ENCODE peak calls at places on chromosomes 11 and 22, in eight cellular contexts. Z, X, Y, U, D, J, T and E are unnamed samples.

GRCh38 chr11:130145328-130145812 is 14.2 kb upstream of the ST14 start:
- DNase-seq in Z (no peak), X (no peak), Y (no peak), U (no peak), D (no peak), J (no peak), T (no peak), E (no peak)

GRCh38 chr11:35064114-35064800 is 74.7 kb upstream of the CD44 start:
- DNase-seq in Z (no peak), X (no peak), Y (peak), U (no peak), D (peak), J (no peak), T (no peak), E (no peak)

GRCh38 chr22:27509132-27509920 is 292.2 kb downstream of the MN1 start:
- DNase-seq in Z (no peak), X (no peak), Y (no peak), U (no peak), D (no peak), J (no peak), T (no peak), E (no peak)

GRCh38 chr11:19499999-19500398 is 212.6 kb upstream of the NAV2 start:
- DNase-seq in Z (no peak), X (no peak), Y (no peak), U (no peak), D (peak), J (no peak), T (no peak), E (no peak)

GRCh38 chr11:46006418-46007070 is 84.1 kb downstream of the LARGE2 start:
- DNase-seq in Z (no peak), X (peak), Y (peak), U (peak), D (peak), J (no peak), T (peak), E (peak)

GRCh38 chr22:41893591-41894375 is 21.1 kb downstream of the SHISA8 start:
- DNase-seq in Z (no peak), X (no peak), Y (no peak), U (no peak), D (no peak), J (no peak), T (no peak), E (no peak)

GRCh38 chr22:46067159-46068111 is 82.9 kb upstream of the PPARA start:
- DNase-seq in Z (no peak), X (no peak), Y (peak), U (no peak), D (peak), J (no peak), T (peak), E (no peak)

GRCh38 chr11:64094463-64095223 is 58.9 kb downstream of the FLRT1 start:
- DNase-seq in Z (no peak), X (no peak), Y (no peak), U (no peak), D (peak), J (no peak), T (peak), E (no peak)

GRCh38 chr11:128520206-128520885 is 67.0 kb downstream of the ETS1 start:
- DNase-seq in Z (no peak), X (peak), Y (no peak), U (no peak), D (no peak), J (no peak), T (no peak), E (no peak)

GRCh38 chr11:68021167-68021787 is 9.2 kb upstream of the NDUFS8 start:
- DNase-seq in Z (no peak), X (no peak), Y (no peak), U (no peak), D (no peak), J (no peak), T (no peak), E (no peak)

GRCh38 chr11:102244681-102245409 is 72.4 kb upstream of the BIRC3 start:
- DNase-seq in Z (no peak), X (no peak), Y (no peak), U (no peak), D (peak), J (no peak), T (peak), E (no peak)

GRCh38 chr11:112024178-112024777 is 930 bp upstream of the DLAT start:
- DNase-seq in Z (no peak), X (peak), Y (peak), U (no peak), D (no peak), J (no peak), T (peak), E (no peak)

GRCh38 chr11:826836-827145 is 928 bp upstream of the CRACR2B start:
- DNase-seq in Z (no peak), X (no peak), Y (no peak), U (no peak), D (no peak), J (no peak), T (no peak), E (no peak)

GRCh38 chr22:37746366-37747089 is 49.7 kb downstream of the TRIOBP start:
- DNase-seq in Z (no peak), X (no peak), Y (no peak), U (no peak), D (no peak), J (peak), T (peak), E (no peak)

GRCh38 chr11:130162733-130163132 is 3.2 kb downstream of the ST14 start:
- DNase-seq in Z (no peak), X (no peak), Y (no peak), U (no peak), D (no peak), J (no peak), T (peak), E (no peak)

GRCh38 chr11:77308838-77309237 is 7.4 kb upstream of the GDPD4 start:
- DNase-seq in Z (no peak), X (no peak), Y (no peak), U (no peak), D (no peak), J (no peak), T (peak), E (no peak)

GRCh38 chr22:39622881-39623367 is 52.4 kb downstream of the CACNA1I start:
- DNase-seq in Z (peak), X (peak), Y (peak), U (peak), D (peak), J (peak), T (peak), E (no peak)

GRCh38 chr11:27116684-27117083 is 76.1 kb downstream of the BBOX1 start:
- DNase-seq in Z (no peak), X (no peak), Y (peak), U (no peak), D (peak), J (no peak), T (no peak), E (peak)

GRCh38 chr11:115613986-115614625 is 109.9 kb upstream of the CADM1 start:
- DNase-seq in Z (no peak), X (no peak), Y (no peak), U (no peak), D (no peak), J (no peak), T (peak), E (no peak)

GRCh38 chr11:61793084-61793828 is 545 bp downstream of the FEN1 start:
- DNase-seq in Z (no peak), X (no peak), Y (no peak), U (no peak), D (no peak), J (no peak), T (peak), E (no peak)

GRCh38 chr11:45322111-45322705 is 36.1 kb upstream of the SYT13 start:
- DNase-seq in Z (no peak), X (no peak), Y (no peak), U (no peak), D (no peak), J (no peak), T (no peak), E (no peak)

GRCh38 chr11:43748095-43748494 is 67.6 kb downstream of the HSD17B12 start:
- DNase-seq in Z (no peak), X (no peak), Y (no peak), U (no peak), D (no peak), J (no peak), T (no peak), E (no peak)

GRCh38 chr22:45480717-45481116 is 22.0 kb upstream of the FBLN1 start:
- DNase-seq in Z (no peak), X (no peak), Y (no peak), U (no peak), D (no peak), J (no peak), T (no peak), E (no peak)

GRCh38 chr22:17999851-18000250 is 24.5 kb downstream of the MICAL3 start:
- DNase-seq in Z (no peak), X (no peak), Y (no peak), U (no peak), D (no peak), J (no peak), T (peak), E (no peak)

GRCh38 chr22:39240841-39241631 is 3.7 kb downstream of the PDGFB start:
- DNase-seq in Z (no peak), X (peak), Y (no peak), U (no peak), D (no peak), J (no peak), T (peak), E (no peak)

GRCh38 chr11:121928597-121929580 is 187.1 kb downstream of the BLID start:
- DNase-seq in Z (no peak), X (no peak), Y (peak), U (no peak), D (no peak), J (no peak), T (no peak), E (no peak)

GRCh38 chr11:71443736-71444410 is 4.3 kb downstream of the DHCR7 start:
- DNase-seq in Z (no peak), X (no peak), Y (no peak), U (no peak), D (no peak), J (no peak), T (no peak), E (no peak)

GRCh38 chr22:49964493-49965290 is 4.1 kb downstream of the PIM3 start:
- DNase-seq in Z (peak), X (no peak), Y (no peak), U (no peak), D (no peak), J (no peak), T (no peak), E (no peak)

GRCh38 chr11:69705901-69706787 is 2.3 kb upstream of the FGF19 start:
- DNase-seq in Z (no peak), X (no peak), Y (no peak), U (no peak), D (no peak), J (no peak), T (no peak), E (no peak)

GRCh38 chr22:19734837-19735382 is 11.6 kb downstream of the GP1BB start:
- DNase-seq in Z (no peak), X (no peak), Y (no peak), U (no peak), D (no peak), J (no peak), T (no peak), E (no peak)

GRCh38 chr11:103842191-103842590 is 194.2 kb upstream of the DDI1 start:
- DNase-seq in Z (no peak), X (no peak), Y (no peak), U (no peak), D (peak), J (no peak), T (no peak), E (no peak)

GRCh38 chr11:16402654-16403447 is 46.5 kb upstream of the SOX6 start:
- DNase-seq in Z (no peak), X (no peak), Y (no peak), U (peak), D (no peak), J (no peak), T (no peak), E (no peak)

GRCh38 chr11:17852246-17852645 is 117.7 kb downstream of the KCNC1 start:
- DNase-seq in Z (no peak), X (no peak), Y (no peak), U (no peak), D (no peak), J (no peak), T (no peak), E (no peak)